ENCODE peak calls at places on chromosome 6, in five cellular contexts. Y, F, E, M and T are unnamed samples.

GRCh38 chr6:122530440-122531046 is 58.9 kb upstream of the SERINC1 start:
- DNase-seq in Y (no peak), F (peak; percentile 77), E (peak; percentile 26), M (peak; percentile 50), T (no peak)

GRCh38 chr6:166957087-166957804 is 896 bp upstream of the RNASET2 start:
- DNase-seq in E (peak; percentile 38), Y (peak; percentile 77), F (peak; percentile 58), M (peak; percentile 51), T (peak; percentile 88)

GRCh38 chr6:44040786-44041185 is 86.5 kb downstream of the MRPL14 start:
- DNase-seq in E (no peak), F (no peak), Y (peak; percentile 23), M (no peak), T (no peak)

GRCh38 chr6:35079311-35080000 is 61.7 kb downstream of the TCP11 start:
- DNase-seq in Y (peak; percentile 62), M (no peak), F (no peak), E (no peak), T (no peak)

GRCh38 chr6:133571681-133572080 is 317.2 kb upstream of the TCF21 start:
- DNase-seq in F (no peak), M (no peak), E (no peak), Y (no peak), T (no peak)

GRCh38 chr6:131182991-131183425 is 47.7 kb downstream of the AKAP7 start:
- DNase-seq in M (no peak), E (no peak), Y (no peak), F (peak; percentile 64), T (no peak)

GRCh38 chr6:87136963-87137362 is 18.4 kb upstream of the ZNF292 start:
- DNase-seq in F (no peak), M (no peak), E (no peak), Y (no peak), T (no peak)

GRCh38 chr6:75290558-75290957 is 6.0 kb upstream of the TMEM30A start:
- DNase-seq in E (no peak), Y (no peak), F (peak; percentile 24), M (no peak), T (no peak)

GRCh38 chr6:119736680-119737079 is 387.1 kb upstream of the MAN1A1 start:
- DNase-seq in F (no peak), E (no peak), Y (no peak), M (no peak), T (no peak)

GRCh38 chr6:27553123-27553904 is 80.4 kb upstream of the ZNF184 start:
- DNase-seq in M (no peak), Y (no peak), F (peak; percentile 14), E (no peak), T (no peak)

GRCh38 chr6:148395583-148396101 is 53.0 kb downstream of the SASH1 start:
- DNase-seq in E (peak; percentile 55), M (no peak), F (peak; percentile 39), Y (peak; percentile 76), T (no peak)

GRCh38 chr6:16741112-16742016 is 19.9 kb downstream of the ATXN1 start:
- DNase-seq in Y (no peak), F (peak; percentile 95), M (no peak), E (no peak), T (no peak)

GRCh38 chr6:1418471-1419191 is 29.3 kb downstream of the FOXF2 start:
- DNase-seq in Y (no peak), M (no peak), E (no peak), F (peak; percentile 8), T (no peak)

GRCh38 chr6:44133003-44133931 is 5.9 kb downstream of the TMEM63B start:
- DNase-seq in M (peak; percentile 78), E (peak; percentile 48), F (peak; percentile 74), Y (no peak), T (peak; percentile 74)

GRCh38 chr6:146910611-146911010 is 293.6 kb upstream of the STXBP5 start:
- DNase-seq in E (no peak), F (no peak), M (no peak), Y (no peak), T (no peak)

GRCh38 chr6:146909886-146910285 is 294.3 kb upstream of the STXBP5 start:
- DNase-seq in Y (no peak), M (no peak), E (no peak), F (no peak), T (no peak)

GRCh38 chr6:146911635-146912034 is 292.6 kb upstream of the STXBP5 start:
- DNase-seq in M (no peak), F (no peak), Y (no peak), E (no peak), T (no peak)

GRCh38 chr6:146908786-146909185 is 295.4 kb upstream of the STXBP5 start:
- DNase-seq in Y (no peak), M (no peak), E (no peak), F (no peak), T (no peak)

DNA sequence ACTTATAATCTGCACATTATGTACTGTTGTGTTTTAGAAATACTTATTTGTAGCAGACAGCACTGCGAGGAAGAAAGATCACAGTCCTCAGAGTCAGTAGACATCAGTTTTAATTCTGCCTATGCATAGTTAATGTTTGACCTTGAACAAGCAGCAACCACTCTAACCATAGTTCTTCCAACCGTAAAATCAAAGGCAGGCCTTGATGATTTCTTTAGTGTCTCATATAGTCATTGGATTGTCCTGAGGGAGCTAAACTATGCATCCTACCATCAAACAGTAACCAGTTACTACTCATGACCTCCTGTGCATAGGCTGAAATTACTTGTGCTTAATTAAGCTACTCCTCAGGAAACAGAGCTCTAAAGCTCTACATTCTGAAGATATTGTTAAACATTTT is 294.8 kb upstream of the STXBP5 start:
- DNase-seq in Y (no peak), E (no peak), M (no peak), F (no peak), T (no peak)
- H3K4me3 ChIP-seq in Y (no peak overlapping the region), E (no peak overlapping the region), M (no peak overlapping the region), F (no peak overlapping the region), T (no peak overlapping the region)

GRCh38 chr6:42693725-42694323 is 28.6 kb downstream of the PRPH2 start:
- DNase-seq in M (no peak), F (peak; percentile 17), E (no peak), Y (no peak), T (no peak)
- H3K27ac ChIP-seq in M (peak overlapping the region; percentile 26), F (peak overlapping the region; percentile 80), E (no peak overlapping the region), Y (no peak overlapping the region), T (no peak overlapping the region)

GRCh38 chr6:52667572-52667971 is 3.3 kb upstream of the TMEM14A start:
- DNase-seq in M (no peak), F (no peak), E (no peak), Y (no peak), T (no peak)
- H3K4me3 ChIP-seq in M (no peak overlapping the region), F (peak overlapping the region; percentile 91), E (no peak overlapping the region), Y (no peak overlapping the region), T (no peak overlapping the region)

DNA sequence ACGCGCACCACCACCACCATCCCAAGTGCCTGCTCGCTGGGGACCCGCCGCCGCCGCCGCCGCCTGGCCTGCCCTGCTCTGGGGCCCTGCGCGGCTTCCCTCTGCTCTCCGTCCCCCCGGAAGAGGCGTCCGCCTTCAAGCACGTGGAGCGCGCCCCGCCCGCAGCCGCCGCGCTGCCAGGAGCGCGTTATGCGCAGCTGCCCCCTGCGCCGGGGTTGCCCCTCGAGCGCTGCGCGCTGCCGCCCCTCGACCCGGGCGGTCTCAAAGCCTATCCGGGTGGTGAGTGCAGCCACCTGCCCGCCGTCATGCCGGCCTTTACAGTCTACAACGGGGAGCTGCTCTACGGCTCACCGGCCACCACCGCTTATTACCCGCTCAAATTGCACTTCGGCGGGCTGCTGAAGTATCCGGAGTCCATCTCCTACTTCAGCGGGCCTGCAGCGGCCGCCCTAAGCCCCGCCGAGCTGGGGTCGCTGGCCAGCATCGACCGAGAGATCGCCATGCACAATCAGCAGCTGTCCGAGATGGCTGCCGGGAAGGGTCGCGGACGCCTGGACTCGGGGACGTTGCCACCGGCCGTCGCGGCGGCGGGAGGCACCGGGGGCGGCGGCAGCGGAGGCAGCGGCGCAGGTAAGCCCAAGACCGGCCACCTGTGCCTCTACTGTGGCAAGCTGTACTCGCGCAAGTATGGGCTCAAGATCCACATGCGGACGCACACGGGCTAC is 7.2 kb downstream of the PRDM13 start:
- DNase-seq in M (no peak), F (peak; percentile 37), Y (no peak), E (no peak), T (no peak)
- H3K27ac ChIP-seq in M (no peak overlapping the region), F (no peak overlapping the region), Y (no peak overlapping the region), E (no peak overlapping the region), T (no peak overlapping the region)

GRCh38 chr6:157383471-157383870 is 2.5 kb downstream of the ZDHHC14 start:
- DNase-seq in M (no peak), E (no peak), F (no peak), Y (no peak), T (no peak)
- H3K4me3 ChIP-seq in M (no peak overlapping the region), E (no peak overlapping the region), F (no peak overlapping the region), Y (peak overlapping the region; percentile 73), T (peak overlapping the region; percentile 90)

GRCh38 chr6:2970034-2970685 is 1.2 kb downstream of the SERPINB6 start:
- DNase-seq in F (peak; percentile 57), M (no peak), Y (no peak), E (no peak), T (no peak)
- H3K27ac ChIP-seq in F (peak overlapping the region; percentile 85), M (peak overlapping the region; percentile 99), Y (peak overlapping the region; percentile 94), E (peak overlapping the region; percentile 99), T (peak overlapping the region; percentile 80)

GRCh38 chr6:33421344-33421643 is 1.4 kb downstream of the SYNGAP1 start:
- DNase-seq in F (no peak), E (no peak), Y (no peak), M (no peak), T (no peak)
- H3K4me3 ChIP-seq in F (no peak overlapping the region), E (no peak overlapping the region), Y (no peak overlapping the region), M (no peak overlapping the region), T (no peak overlapping the region)